ENCODE peak calls at places on chromosomes 11 and 22, in eight cellular contexts. A is stomach, I is heart right ventricle, Y is HCT116, D is DND-41, U is uterus, Z is heart left ventricle, B is ovary. J is an unnamed sample. For H3K9me3, the result is how much of the 10 kb centered on the place peaks cover.

GRCh38 chr11:85745626-85746025 is 59.6 kb upstream of the CCDC89 start:
- DNase-seq in A (no peak), I (no peak), Y (no peak), D (no peak), U (no peak), Z (no peak), B (no peak), J (no peak)

GRCh38 chr11:94794287-94795168 is 26.4 kb downstream of the AMOTL1 start:
- DNase-seq in A (peak), I (peak), Y (peak), D (no peak), U (peak), Z (peak), B (peak), J (no peak)

GRCh38 chr11:69918938-69919650 is 99.9 kb upstream of the FGF3 start:
- DNase-seq in A (peak), I (peak), Y (peak), D (peak), U (peak), Z (peak), B (peak), J (peak)

GRCh38 chr22:19098157-19098556 is 24.1 kb downstream of the DGCR2 start:
- DNase-seq in A (no peak), I (no peak), Y (no peak), D (no peak), U (no peak), Z (no peak), B (no peak), J (no peak)

GRCh38 chr11:118650366-118650765 is 29.1 kb downstream of the TREH start:
- DNase-seq in A (no peak), I (no peak), Y (no peak), D (no peak), U (no peak), Z (no peak), B (no peak), J (no peak)

GRCh38 chr11:128453444-128454336 is 133.7 kb downstream of the ETS1 start:
- DNase-seq in A (peak), I (peak), Y (no peak), D (no peak), U (peak), Z (peak), B (peak), J (no peak)

GRCh38 chr22:32723632-32724031 is 77.9 kb upstream of the TIMP3 start:
- DNase-seq in A (peak), I (peak), Y (no peak), D (peak), U (peak), Z (peak), B (peak), J (peak)

GRCh38 chr11:75733346-75734107 is 15.9 kb downstream of the MOGAT2 start:
- DNase-seq in A (peak), I (no peak), Y (no peak), D (no peak), U (no peak), Z (peak), B (no peak), J (no peak)

GRCh38 chr11:15843309-15843857 is 513.0 kb downstream of the SOX6 start:
- DNase-seq in A (peak), I (peak), Y (no peak), D (no peak), U (no peak), Z (peak), B (no peak), J (no peak)

GRCh38 chr11:43825217-43825816 is 55.3 kb upstream of the ALKBH3 start:
- DNase-seq in A (no peak), I (no peak), Y (peak), D (peak), U (no peak), Z (no peak), B (no peak), J (peak)

GRCh38 chr22:27564806-27565205 is 236.8 kb downstream of the MN1 start:
- DNase-seq in A (no peak), I (no peak), Y (no peak), D (no peak), U (no peak), Z (no peak), B (no peak), J (no peak)

GRCh38 chr11:26860411-26860810 is 133.5 kb upstream of the FIBIN start:
- DNase-seq in A (no peak), I (no peak), Y (no peak), D (no peak), U (no peak), Z (no peak), B (no peak), J (no peak)

GRCh38 chr22:42273855-42274451 is 3.5 kb upstream of the TCF20 start:
- DNase-seq in A (no peak), I (no peak), Y (no peak), D (no peak), U (no peak), Z (no peak), B (no peak), J (no peak)

GRCh38 chr11:71186861-71187260 is 65.5 kb downstream of the SHANK2 start:
- DNase-seq in A (no peak), I (no peak), Y (no peak), D (no peak), U (no peak), Z (no peak), B (no peak), J (no peak)

GRCh38 chr22:46703166-46703995 is 34.7 kb downstream of the CERK start:
- DNase-seq in A (no peak), I (no peak), Y (no peak), D (no peak), U (no peak), Z (no peak), B (no peak), J (no peak)

GRCh38 chr11:65492637-65493366 is 6.0 kb upstream of the MALAT1 start:
- DNase-seq in A (peak), I (peak), Y (no peak), D (no peak), U (peak), Z (peak), B (peak), J (no peak)

GRCh38 chr22:26322179-26322905 is 106.7 kb upstream of the ASPHD2 start:
- DNase-seq in A (no peak), I (no peak), Y (peak), D (no peak), U (no peak), Z (no peak), B (no peak), J (no peak)

GRCh38 chr11:112581747-112582146 is 321.1 kb upstream of the PLET1 start:
- DNase-seq in A (no peak), I (no peak), Y (no peak), D (no peak), U (no peak), Z (no peak), B (no peak), J (no peak)

GRCh38 chr11:584287-584686 is 8.0 kb downstream of the PHRF1 start:
- DNase-seq in A (no peak), I (no peak), Y (no peak), D (no peak), U (no peak), Z (no peak), B (no peak), J (no peak)

GRCh38 chr11:88304352-88304751 is 33.2 kb downstream of the CTSC start:
- DNase-seq in A (no peak), I (no peak), Y (no peak), D (no peak), U (no peak), Z (no peak), B (no peak), J (no peak)

GRCh38 chr22:45997775-45998637 is 21.0 kb upstream of the WNT7B start:
- DNase-seq in A (no peak), I (no peak), Y (no peak), D (no peak), U (no peak), Z (no peak), B (no peak), J (no peak)

GRCh38 chr11:108870373-108871020 is 205.6 kb downstream of the DDX10 start:
- DNase-seq in A (no peak), I (no peak), Y (no peak), D (no peak), U (no peak), Z (no peak), B (no peak), J (no peak)

GRCh38 chr11:44624761-44625221 is 59.3 kb downstream of the CD82 start:
- DNase-seq in A (peak), I (no peak), Y (no peak), D (peak), U (peak), Z (peak), B (no peak), J (no peak)

GRCh38 chr11:44709966-44710365 is 16.8 kb upstream of the TSPAN18 start:
- DNase-seq in A (no peak), I (no peak), Y (no peak), D (no peak), U (no peak), Z (no peak), B (no peak), J (no peak)

GRCh38 chr11:47668665-47669064 is 26.3 kb upstream of the MTCH2 start:
- DNase-seq in A (no peak), I (no peak), Y (no peak), D (no peak), U (no peak), Z (no peak), B (no peak), J (no peak)

GRCh38 chr11:45936655-45937054 is 14.2 kb downstream of the LARGE2 start:
- DNase-seq in A (no peak), I (no peak), Y (no peak), D (no peak), U (no peak), Z (no peak), B (no peak), J (no peak)

GRCh38 chr11:125141178-125141577 is 23.4 kb upstream of the PKNOX2 start:
- DNase-seq in A (no peak), I (no peak), Y (no peak), D (no peak), U (no peak), Z (no peak), B (no peak), J (no peak)

GRCh38 chr22:19244600-19245352 is 46.7 kb downstream of the CLTCL1 start:
- DNase-seq in A (no peak), I (no peak), Y (no peak), D (peak), U (no peak), Z (no peak), B (no peak), J (no peak)

GRCh38 chr22:40121463-40121862 is 56.3 kb upstream of the TNRC6B start:
- DNase-seq in A (peak), I (no peak), Y (no peak), D (peak), U (no peak), Z (no peak), B (no peak), J (no peak)

GRCh38 chr11:126585388-126586302 is 230.2 kb downstream of the ST3GAL4 start:
- DNase-seq in A (peak), I (peak), Y (no peak), D (no peak), U (peak), Z (peak), B (peak), J (no peak)

GRCh38 chr11:37371346-37371970 is 773.4 kb upstream of the RAG2 start:
- DNase-seq in A (no peak), I (no peak), Y (no peak), D (no peak), U (no peak), Z (no peak), B (no peak), J (no peak)

GRCh38 chr22:22403306-22403705 is 105.2 kb downstream of the ZNF280B start:
- DNase-seq in A (no peak), I (no peak), Y (no peak), D (no peak), U (no peak), Z (no peak), B (no peak), J (no peak)

GRCh38 chr22:20964090-20964798 is 2.8 kb upstream of the AIFM3 start:
- DNase-seq in A (no peak), I (no peak), Y (no peak), D (no peak), U (no peak), Z (no peak), B (no peak), J (no peak)

GRCh38 chr22:17283423-17283822 is 64.2 kb upstream of the ADA2 start:
- DNase-seq in A (no peak), I (peak), Y (no peak), D (no peak), U (no peak), Z (no peak), B (no peak), J (no peak)

GRCh38 chr11:132047167-132047566 is 676.8 kb downstream of the NTM start:
- DNase-seq in A (no peak), I (no peak), Y (no peak), D (no peak), U (no peak), Z (no peak), B (no peak), J (no peak)

DNA sequence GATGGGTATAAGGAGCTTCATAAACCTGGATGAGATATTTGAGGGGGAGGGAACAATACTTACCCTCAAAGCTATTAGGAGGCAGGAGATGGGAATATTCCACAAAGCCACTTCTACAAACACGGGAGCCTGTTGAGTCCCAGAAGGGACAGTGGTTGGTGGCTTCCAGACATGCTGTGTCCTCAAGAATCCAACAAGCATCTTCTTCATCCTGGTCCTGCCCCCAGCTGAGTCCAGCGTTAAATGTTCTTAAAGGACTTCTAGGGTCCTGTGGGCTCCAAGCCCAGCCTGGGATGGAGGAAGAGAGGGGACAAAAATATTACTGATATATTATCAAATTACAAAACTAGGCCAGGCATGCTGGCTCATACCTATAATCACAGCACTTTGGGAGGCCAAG is 2.3 kb downstream of the CSKMT start:
- DNase-seq in A (no peak), I (no peak), Y (no peak), D (no peak), U (no peak), Z (no peak), B (no peak), J (no peak)
- H3K9me3 ChIP-seq in A (under half), I (under half), Y (under half), D (under half), U (under half), Z (under half), B (under half), J (under half)

GRCh38 chr11:107564877-107565218 is 687 bp downstream of the ALKBH8 start:
- DNase-seq in A (no peak), I (no peak), Y (no peak), D (no peak), U (no peak), Z (no peak), B (no peak), J (no peak)

GRCh38 chr11:107563702-107564101 is 1.8 kb downstream of the ALKBH8 start:
- DNase-seq in A (no peak), I (peak), Y (peak), D (peak), U (no peak), Z (peak), B (peak), J (peak)

GRCh38 chr11:107562647-107563208 is 2.8 kb downstream of the ALKBH8 start:
- DNase-seq in A (no peak), I (no peak), Y (peak), D (no peak), U (no peak), Z (no peak), B (no peak), J (no peak)

GRCh38 chr11:107565219-107565937 is at the start of gene ALKBH8:
- DNase-seq in A (peak), I (peak), Y (no peak), D (peak), U (peak), Z (peak), B (peak), J (peak)

DNA sequence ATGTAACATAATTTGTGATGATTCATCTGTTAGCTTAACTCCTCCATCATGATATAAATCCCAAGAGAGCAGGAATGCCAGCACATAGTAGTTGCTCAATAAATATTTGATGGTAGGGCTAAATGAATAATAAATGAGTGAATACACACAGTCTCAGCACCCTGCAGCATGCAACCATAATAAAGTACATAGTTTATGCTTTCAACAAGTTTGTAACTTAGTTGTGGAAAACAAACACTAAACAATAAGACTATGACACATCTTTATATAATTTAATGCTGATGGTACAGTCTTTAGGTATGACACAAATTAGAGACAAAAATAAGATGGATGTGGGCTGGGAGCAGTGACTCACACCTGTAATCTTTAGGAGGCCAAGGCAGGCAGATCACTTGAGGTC is 3.8 kb downstream of the ALKBH8 start:
- DNase-seq in A (no peak), I (no peak), Y (no peak), D (no peak), U (no peak), Z (no peak), B (no peak), J (no peak)
- H3K9me3 ChIP-seq in A (under half), I (under half), Y (under half), D (under half), U (under half), Z (under half), B (under half), J (under half)

DNA sequence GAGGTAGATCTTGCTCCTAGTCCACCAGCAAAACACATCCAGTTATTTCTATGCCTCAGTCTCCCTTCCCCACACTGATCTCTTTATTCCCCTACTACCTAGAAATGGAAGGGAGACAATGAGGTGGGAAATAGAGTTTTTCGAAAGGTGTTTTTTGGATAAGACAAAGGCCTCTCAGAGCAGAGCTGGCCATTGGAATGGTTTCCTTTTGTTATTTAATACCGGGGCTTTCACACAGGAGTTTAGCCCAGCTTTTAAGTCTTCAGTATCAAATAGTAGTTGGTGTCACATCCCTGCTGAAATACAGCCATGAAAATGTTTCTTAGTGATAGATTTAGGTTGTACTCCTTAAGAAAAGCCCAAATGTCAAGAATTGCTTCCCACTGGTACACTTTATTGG is 65.4 kb upstream of the B3GAT1 start:
- DNase-seq in A (no peak), I (no peak), Y (no peak), D (no peak), U (no peak), Z (no peak), B (no peak), J (no peak)
- H3K9me3 ChIP-seq in A (under half), I (under half), Y (under half), D (under half), U (under half), Z (under half), B (under half), J (under half)

GRCh38 chr22:48057116-48057835 is 1294.8 kb downstream of the TBC1D22A start:
- DNase-seq in A (no peak), I (no peak), Y (no peak), D (no peak), U (no peak), Z (no peak), B (no peak), J (no peak)
- H3K9me3 ChIP-seq in A (under half), I (under half), Y (under half), D (under half), U (under half), Z (under half), B (under half), J (under half)

DNA sequence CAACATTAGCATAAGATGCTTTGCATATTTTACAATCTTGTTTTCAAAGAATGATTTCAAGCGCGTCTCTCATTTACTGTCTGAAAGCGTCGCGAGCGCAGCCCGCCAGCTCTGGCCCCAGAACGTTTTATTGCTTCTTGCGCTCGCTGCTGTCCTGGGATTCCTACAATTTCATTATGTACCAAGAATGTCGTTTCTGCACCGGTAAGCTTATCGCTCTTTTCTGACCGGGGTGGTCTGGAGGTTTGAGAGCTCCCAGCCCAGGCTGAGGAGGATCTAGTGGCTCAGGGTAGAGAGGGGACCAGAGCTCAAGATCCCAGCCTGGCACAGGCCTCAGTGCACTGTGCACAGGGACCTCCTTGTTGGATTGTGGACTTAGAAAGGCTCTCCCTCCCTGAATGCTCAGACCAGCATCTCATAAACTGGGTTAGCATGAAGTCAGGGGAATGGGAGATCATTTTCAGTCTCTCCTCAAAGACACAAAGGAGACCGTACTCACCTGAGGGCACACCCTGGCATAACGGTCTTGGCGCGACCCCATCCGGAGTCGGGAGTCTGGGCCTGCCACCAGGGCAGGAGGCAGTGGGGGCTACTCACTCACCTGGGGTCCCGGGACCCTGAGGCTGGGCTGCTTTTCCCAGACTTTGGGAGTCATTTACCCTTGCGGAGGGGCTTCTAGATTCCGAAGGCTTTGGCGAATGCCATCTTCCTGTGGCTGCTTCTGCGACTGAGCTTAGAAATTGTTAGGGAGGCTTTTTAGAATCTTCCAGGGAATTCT is 817.4 kb downstream of the BRD1 start:
- DNase-seq in A (peak), I (no peak), Y (no peak), D (no peak), U (no peak), Z (no peak), B (no peak), J (no peak)
- H3K9me3 ChIP-seq in A (under half), I (under half), Y (under half), D (under half), U (under half), Z (under half), B (under half), J (under half)

DNA sequence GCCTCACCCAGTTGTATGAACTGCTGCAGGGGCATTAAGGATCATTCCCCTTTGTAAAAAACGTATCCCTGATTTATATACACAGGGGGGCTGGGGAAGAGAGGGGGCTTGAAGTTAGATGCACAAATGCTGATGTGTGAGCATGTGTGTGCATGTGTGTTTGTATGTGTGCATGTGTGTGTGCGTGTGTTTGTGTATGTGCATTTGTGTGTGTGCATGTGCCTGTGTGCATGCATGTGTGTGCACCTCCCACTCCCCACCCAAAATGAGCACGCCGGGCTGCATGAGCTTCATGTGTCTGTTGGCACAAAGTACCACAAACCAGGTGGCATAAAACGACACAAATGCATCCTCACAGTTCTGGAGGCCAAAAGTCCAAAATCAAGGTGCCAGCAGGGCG is 1315.2 kb downstream of the TBC1D22A start:
- DNase-seq in A (no peak), I (no peak), Y (no peak), D (no peak), U (no peak), Z (no peak), B (no peak), J (no peak)
- H3K9me3 ChIP-seq in A (under half), I (under half), Y (under half), D (under half), U (under half), Z (under half), B (under half), J (under half)